ENCODE peak calls at places on chromosomes 12 and 14, in four cellular contexts. X, R, J and S are unnamed samples.

GRCh38 chr12:105214141-105214540 is 21.8 kb downstream of the APPL2 start:
- DNase-seq in X (peak), R (no peak), J (no peak), S (no peak)

GRCh38 chr12:18424857-18425256 is 163.5 kb downstream of the PIK3C2G start:
- DNase-seq in X (no peak), R (no peak), J (no peak), S (no peak)

GRCh38 chr12:47686645-47687240 is 19.1 kb downstream of the RPAP3 start:
- DNase-seq in X (peak), R (no peak), J (no peak), S (no peak)

GRCh38 chr12:129704232-129704830 is 199.5 kb downstream of the TMEM132D start:
- DNase-seq in X (no peak), R (no peak), J (no peak), S (no peak)

GRCh38 chr14:59028476-59029202 is 159.8 kb upstream of the DAAM1 start:
- DNase-seq in X (peak), R (peak), J (peak), S (no peak)

GRCh38 chr14:55545779-55546178 is 34.2 kb upstream of the KTN1 start:
- DNase-seq in X (no peak), R (no peak), J (no peak), S (no peak)

GRCh38 chr12:95336387-95337067 is 118.9 kb downstream of the VEZT start:
- DNase-seq in X (peak), R (peak), J (peak), S (peak)

GRCh38 chr12:124626841-124627502 is 59.6 kb upstream of the NCOR2 start:
- DNase-seq in X (peak), R (peak), J (no peak), S (peak)

GRCh38 chr14:95237956-95238355 is 80.6 kb upstream of the DICER1 start:
- DNase-seq in X (no peak), R (no peak), J (no peak), S (peak)

GRCh38 chr12:26179829-26180228 is 15.5 kb upstream of the SSPN start:
- DNase-seq in X (no peak), R (no peak), J (no peak), S (no peak)

GRCh38 chr12:119710374-119710773 is 42.4 kb downstream of the PRKAB1 start:
- DNase-seq in X (no peak), R (no peak), J (no peak), S (no peak)

GRCh38 chr12:67045650-67046049 is 223.5 kb upstream of the CAND1 start:
- DNase-seq in X (no peak), R (no peak), J (no peak), S (no peak)

GRCh38 chr12:109652233-109652772 is 61.3 kb upstream of the FAM222A start:
- DNase-seq in X (no peak), R (no peak), J (no peak), S (no peak)

GRCh38 chr12:19760611-19761010 is 321.3 kb downstream of the AEBP2 start:
- DNase-seq in X (peak), R (no peak), J (no peak), S (no peak)

GRCh38 chr14:50039734-50040400 is 76.5 kb downstream of the VCPKMT start:
- DNase-seq in X (peak), R (no peak), J (peak), S (no peak)

GRCh38 chr12:49231881-49232650 is 32.8 kb upstream of the TUBA1C start:
- DNase-seq in X (peak), R (peak), J (no peak), S (no peak)

GRCh38 chr12:124371970-124372555 is 77.2 kb downstream of the RFLNA start:
- DNase-seq in X (no peak), R (no peak), J (no peak), S (no peak)

GRCh38 chr12:79124385-79124784 is 259.8 kb downstream of the SYT1 start:
- DNase-seq in X (no peak), R (no peak), J (no peak), S (no peak)

GRCh38 chr12:106629797-106630669 is 47.2 kb downstream of the RFX4 start:
- DNase-seq in X (no peak), R (no peak), J (no peak), S (no peak)

GRCh38 chr12:116136340-116136739 is 141.2 kb downstream of the MED13L start:
- DNase-seq in X (peak), R (no peak), J (no peak), S (no peak)

GRCh38 chr14:104156142-104156541 is 17.8 kb downstream of the KIF26A start:
- DNase-seq in X (no peak), R (no peak), J (no peak), S (no peak)

GRCh38 chr14:104154246-104154645 is 15.9 kb downstream of the KIF26A start:
- DNase-seq in X (no peak), R (no peak), J (no peak), S (no peak)

GRCh38 chr14:104152686-104153398 is 14.5 kb downstream of the KIF26A start:
- DNase-seq in X (no peak), R (no peak), J (no peak), S (no peak)

GRCh38 chr14:104157303-104157928 is 19.0 kb downstream of the KIF26A start:
- DNase-seq in X (no peak), R (no peak), J (no peak), S (no peak)

DNA sequence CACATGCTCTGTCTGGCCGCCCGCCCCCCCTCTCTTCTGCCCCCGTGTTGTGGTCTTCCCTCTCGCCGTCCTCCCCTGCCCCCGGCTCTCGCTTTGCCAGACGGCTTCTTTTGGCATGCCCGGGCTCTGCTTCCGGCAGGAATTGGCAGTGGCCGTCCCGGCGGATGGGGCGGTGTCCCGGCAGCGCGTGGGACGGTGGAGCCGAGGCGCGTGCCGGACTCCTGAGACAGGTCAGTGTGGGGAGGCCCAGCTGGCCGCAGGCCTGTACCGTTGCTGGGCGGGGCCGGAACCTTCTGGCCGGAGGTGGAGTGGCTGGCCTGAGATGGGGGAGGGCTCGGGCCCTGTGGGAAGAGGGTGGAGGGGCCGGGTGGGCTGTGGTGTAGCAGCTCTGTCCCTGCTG is 17.1 kb downstream of the KIF26A start:
- DNase-seq in X (no peak), R (peak), J (no peak), S (no peak)
- H3K4me3 ChIP-seq in X (no peak), R (no peak), J (no peak), S (no peak)

DNA sequence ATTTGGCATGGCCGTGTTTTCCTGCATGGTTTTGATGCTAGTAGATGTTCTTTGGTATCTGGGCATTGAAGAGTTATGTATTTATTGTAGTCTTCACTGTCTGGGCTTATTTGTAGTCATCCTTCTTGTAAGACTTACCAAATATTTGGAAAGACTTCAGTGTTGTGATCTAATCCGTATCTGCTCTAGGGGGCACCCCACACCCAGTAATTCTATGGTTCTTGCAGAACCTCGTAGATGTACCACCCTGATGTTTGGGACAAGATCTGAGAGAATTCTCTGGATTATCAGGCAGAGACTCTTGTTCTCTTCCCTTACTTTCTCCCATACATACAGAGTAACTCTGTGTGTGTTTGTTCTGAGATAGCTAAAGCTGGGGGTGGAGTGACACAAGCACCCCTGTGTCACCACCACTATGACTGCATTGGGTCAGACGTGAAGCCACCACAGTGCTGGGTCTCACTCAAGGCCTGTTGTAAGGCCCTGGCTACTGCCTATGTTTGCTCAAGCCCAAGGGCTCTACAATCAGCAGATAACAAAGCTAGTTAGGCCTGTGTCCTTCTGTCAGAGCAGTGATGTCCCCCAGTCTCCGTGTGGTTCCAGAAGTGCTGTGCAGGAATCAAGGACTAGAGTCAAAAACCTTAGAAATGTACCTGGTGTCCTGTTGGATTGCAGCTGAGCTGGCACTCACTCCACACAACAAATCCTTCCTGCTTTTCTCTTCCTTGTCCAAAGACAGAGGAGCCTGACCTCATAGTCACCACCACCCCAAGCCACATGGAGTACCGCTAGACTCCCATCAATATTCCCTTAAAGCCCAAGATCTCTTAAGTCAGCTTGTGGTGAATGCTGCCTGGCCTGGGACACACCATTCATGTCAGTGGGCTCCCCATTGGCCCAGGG is 9.5 kb downstream of the RDH16 start:
- DNase-seq in X (no peak), R (no peak), J (no peak), S (no peak)
- TF ChIP-seq CTCF in X (no peak), R (no peak), J (peak), S (no peak)

GRCh38 chr12:100715976-100716657 is 78.5 kb upstream of the ANO4 start:
- DNase-seq in X (no peak), R (no peak), J (no peak), S (no peak)

GRCh38 chr12:100716658-100716948 is 78.0 kb upstream of the ANO4 start:
- DNase-seq in X (no peak), R (no peak), J (no peak), S (no peak)

GRCh38 chr12:100717733-100718067 is 76.9 kb upstream of the ANO4 start:
- DNase-seq in X (peak), R (no peak), J (no peak), S (no peak)

GRCh38 chr12:100718212-100718611 is 76.4 kb upstream of the ANO4 start:
- DNase-seq in X (peak), R (no peak), J (no peak), S (no peak)

GRCh38 chr12:100716949-100717732 is 77.4 kb upstream of the ANO4 start:
- DNase-seq in X (peak), R (no peak), J (no peak), S (no peak)
- H3K4me3 ChIP-seq in X (peak), R (no peak), J (peak), S (peak)

GRCh38 chr12:10030446-10030845 is at the start of gene CLEC9A:
- DNase-seq in X (no peak), R (no peak), J (no peak), S (no peak)
- TF ChIP-seq CTCF in X (no peak), R (no peak), J (no peak), S (no peak)

GRCh38 chr14:37598085-37598972 is 2.9 kb downstream of the TTC6 start:
- DNase-seq in X (no peak), R (no peak), J (no peak), S (no peak)
- H3K4me3 ChIP-seq in X (no peak), R (no peak), J (no peak), S (no peak)

GRCh38 chr14:36747411-36748184 is 85.9 kb downstream of the PAX9 start:
- DNase-seq in X (peak), R (no peak), J (no peak), S (no peak)
- TF ChIP-seq CTCF in X (peak), R (no peak), J (peak), S (no peak)

GRCh38 chr12:45732936-45733335 is 3.4 kb downstream of the ARID2 start:
- DNase-seq in X (no peak), R (no peak), J (no peak), S (no peak)
- H3K4me3 ChIP-seq in X (no peak), R (no peak), J (no peak), S (no peak)

GRCh38 chr12:127893875-127894635 is 372.9 kb upstream of the TMEM132C start:
- DNase-seq in X (no peak), R (no peak), J (no peak), S (no peak)
- TF ChIP-seq CTCF in X (peak), R (no peak), J (peak), S (no peak)

GRCh38 chr14:76810525-76810924 is 2.2 kb downstream of the ANGEL1 start:
- DNase-seq in X (no peak), R (no peak), J (no peak), S (no peak)

GRCh38 chr14:76812093-76812421 is 625 bp downstream of the ANGEL1 start:
- DNase-seq in X (no peak), R (no peak), J (no peak), S (no peak)

GRCh38 chr14:76810953-76811400 is 1.7 kb downstream of the ANGEL1 start:
- DNase-seq in X (peak), R (no peak), J (peak), S (no peak)

GRCh38 chr14:76812422-76813383 is at the start of gene ANGEL1:
- DNase-seq in X (peak), R (peak), J (peak), S (peak)

DNA sequence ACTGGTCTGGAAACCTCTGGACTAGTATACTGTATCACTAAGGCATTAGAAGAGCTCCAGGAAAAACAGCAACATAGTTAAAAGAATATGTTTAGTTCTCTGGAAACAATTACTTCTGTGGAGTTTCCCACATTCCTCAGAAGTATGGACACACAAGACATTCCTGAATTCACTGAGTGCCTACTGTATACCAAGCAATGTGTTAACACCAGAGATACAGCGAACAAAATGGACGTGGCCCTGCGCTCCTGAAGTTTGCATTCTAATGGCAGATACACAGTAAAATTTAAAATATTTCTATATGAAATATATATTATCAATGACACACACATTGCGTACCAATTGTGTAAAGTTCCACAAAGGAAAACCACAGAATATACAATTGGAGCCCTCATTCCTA is 1.1 kb downstream of the ANGEL1 start:
- DNase-seq in X (peak), R (no peak), J (no peak), S (no peak)
- H3K4me3 ChIP-seq in X (peak), R (peak), J (peak), S (peak)